ENCODE peak calls at places on chromosomes 5 and 9, in eight cellular contexts. K is colonic mucosa; U is sciatic nerve; Z is stimulated activated CD8-positive, alpha-beta memory T cell treated with anti-CD3 and anti-CD28 coated beads, Interleukin-4, amount 100 ng/mL, for 1 hour; G is NCI-H345; I is LHCN-M2; V is heart right ventricle; J is stimulated activated naive CD8-positive, alpha-beta T cell treated with anti-CD3 and anti-CD28 coated beads, Interleukin-15, amount 100 ng/mL, for 72 hours. E is an unnamed sample.

GRCh38 chr5:13133951-13134350 is 810.5 kb downstream of the DNAH5 start:
- DNase-seq in V (no peak), G (no peak), K (no peak), I (no peak), U (no peak), Z (no peak), J (no peak), E (no peak)

GRCh38 chr9:121262953-121263352 is 5.0 kb upstream of the GSN start:
- DNase-seq in J (no peak), G (no peak), I (no peak), V (no peak), K (no peak), Z (no peak), U (no peak), E (no peak)

GRCh38 chr9:130912932-130913598 is 16.5 kb upstream of the QRFP start:
- DNase-seq in U (no peak), I (peak; percentile 58), K (no peak), V (peak; percentile 35), G (no peak), J (no peak), Z (no peak), E (no peak)

GRCh38 chr5:169443249-169443784 is 140.3 kb upstream of the SPDL1 start:
- DNase-seq in V (no peak), Z (no peak), I (no peak), G (no peak), U (no peak), J (no peak), K (no peak), E (no peak)

GRCh38 chr9:34652608-34653007 is 623 bp downstream of the IL11RA start:
- DNase-seq in G (no peak), U (no peak), I (no peak), J (no peak), K (no peak), Z (no peak), V (no peak), E (no peak)

GRCh38 chr9:19457694-19458009 is 48.8 kb downstream of the ACER2 start:
- DNase-seq in G (no peak), K (no peak), U (no peak), Z (no peak), I (no peak), V (no peak), J (no peak), E (no peak)

GRCh38 chr5:96149021-96149420 is 187.4 kb upstream of the ELL2 start:
- DNase-seq in J (no peak), V (no peak), G (no peak), Z (no peak), U (no peak), I (no peak), K (no peak), E (no peak)

GRCh38 chr9:130632081-130632710 is 32.2 kb upstream of the PRDM12 start:
- DNase-seq in U (peak; percentile 49), V (no peak), I (no peak), J (no peak), Z (no peak), G (no peak), K (no peak), E (no peak)

GRCh38 chr9:80114241-80114640 is 542.5 kb downstream of the TLE4 start:
- DNase-seq in I (no peak), J (no peak), G (no peak), K (no peak), V (no peak), Z (no peak), U (no peak), E (no peak)

GRCh38 chr9:129183495-129184308 is 5.6 kb upstream of the IER5L start:
- DNase-seq in J (no peak), U (no peak), Z (no peak), V (no peak), G (no peak), I (no peak), K (peak; percentile 74), E (no peak)

GRCh38 chr9:107615325-107615724 is 125.8 kb upstream of the KLF4 start:
- DNase-seq in I (no peak), K (no peak), G (no peak), U (no peak), J (no peak), Z (no peak), V (no peak), E (no peak)

GRCh38 chr9:83707518-83707767 is 315 bp downstream of the UBQLN1 start:
- DNase-seq in J (no peak), I (peak; percentile 71), G (no peak), K (no peak), V (no peak), U (no peak), Z (no peak), E (no peak)

GRCh38 chr5:42990892-42991291 is 49.2 kb downstream of the ANXA2R start:
- DNase-seq in I (no peak), J (no peak), V (no peak), G (no peak), K (no peak), U (no peak), Z (no peak), E (no peak)

GRCh38 chr9:14307989-14308750 is 5.8 kb downstream of the NFIB start:
- DNase-seq in G (no peak), U (no peak), V (no peak), Z (no peak), K (no peak), I (no peak), J (no peak), E (no peak)

GRCh38 chr9:98644011-98644410 is 64.7 kb downstream of the GABBR2 start:
- DNase-seq in K (no peak), Z (no peak), G (no peak), V (no peak), J (no peak), I (no peak), U (no peak), E (no peak)

GRCh38 chr9:134419684-134420076 is 93.4 kb downstream of the RXRA start:
- DNase-seq in U (no peak), I (no peak), G (no peak), J (no peak), K (no peak), V (no peak), Z (no peak), E (no peak)

GRCh38 chr9:131298341-131298740 is 8.8 kb downstream of the PLPP7 start:
- DNase-seq in J (no peak), K (no peak), G (no peak), Z (no peak), V (no peak), I (no peak), U (no peak), E (no peak)

GRCh38 chr9:125341566-125341965 is 79.9 kb downstream of the GAPVD1 start:
- DNase-seq in U (no peak), G (peak; percentile 64), K (no peak), Z (no peak), V (no peak), I (no peak), J (no peak), E (no peak)

GRCh38 chr5:176740702-176741565 is 69.4 kb upstream of the UNC5A start:
- DNase-seq in Z (no peak), V (no peak), J (peak; percentile 5), G (peak; percentile 20), K (peak; percentile 13), I (no peak), U (peak; percentile 41), E (no peak)

GRCh38 chr9:68949271-68950000 is 64.5 kb downstream of the PRKACG start:
- DNase-seq in I (peak; percentile 44), V (no peak), Z (no peak), G (no peak), U (peak; percentile 56), J (peak; percentile 50), K (no peak), E (no peak)

GRCh38 chr9:127397722-127398647 is 1.0 kb downstream of the SLC2A8 start:
- DNase-seq in K (peak; percentile 53), I (peak; percentile 29), J (peak; percentile 52), Z (no peak), U (peak; percentile 74), G (peak; percentile 36), V (peak; percentile 60), E (no peak)

GRCh38 chr5:956941-957729 is 51.5 kb upstream of the NKD2 start:
- DNase-seq in V (no peak), U (peak; percentile 59), Z (no peak), G (no peak), J (peak; percentile 90), I (peak; percentile 95), K (no peak), E (no peak)

E was measured in lung.